ENCODE peak calls at places on chromosomes 3 and 15, in nine cellular contexts. One of them, this sample, is unnamed. For H3K4me1, the result is how much of the 10 kb centered on the place peaks cover.

GRCh38 chr3:184748219-184749135 is 36.6 kb upstream of the MAGEF1 start:
- DNase-seq in HCT116: peak
- DNase-seq in endothelial cell of umbilical vein: no peak
- DNase-seq in CD8-positive, alpha-beta T cell: no peak
- DNase-seq in effector memory CD4-positive, alpha-beta T cell: no peak
- DNase-seq in Peyer's patch: no peak
- DNase-seq in uterus: no peak
- DNase-seq in heart right ventricle: no peak
- DNase-seq in colonic mucosa: no peak
- DNase-seq in this sample: no peak

GRCh38 chr3:128319741-128320141 is 146.9 kb downstream of the DNAJB8 start:
- DNase-seq in HCT116: no peak
- DNase-seq in endothelial cell of umbilical vein: no peak
- DNase-seq in CD8-positive, alpha-beta T cell: no peak
- DNase-seq in effector memory CD4-positive, alpha-beta T cell: no peak
- DNase-seq in Peyer's patch: no peak
- DNase-seq in uterus: no peak
- DNase-seq in heart right ventricle: no peak
- DNase-seq in colonic mucosa: peak
- DNase-seq in this sample: no peak

GRCh38 chr3:45688194-45688881 is 858 bp upstream of the SACM1L start:
- DNase-seq in HCT116: no peak
- DNase-seq in endothelial cell of umbilical vein: peak
- DNase-seq in CD8-positive, alpha-beta T cell: peak
- DNase-seq in effector memory CD4-positive, alpha-beta T cell: no peak
- DNase-seq in Peyer's patch: peak
- DNase-seq in uterus: peak
- DNase-seq in heart right ventricle: no peak
- DNase-seq in colonic mucosa: peak
- DNase-seq in this sample: no peak

GRCh38 chr3:115275897-115276296 is 128.8 kb upstream of the ZBTB20 start:
- DNase-seq in HCT116: no peak
- DNase-seq in endothelial cell of umbilical vein: no peak
- DNase-seq in CD8-positive, alpha-beta T cell: no peak
- DNase-seq in effector memory CD4-positive, alpha-beta T cell: no peak
- DNase-seq in Peyer's patch: no peak
- DNase-seq in uterus: no peak
- DNase-seq in heart right ventricle: no peak
- DNase-seq in colonic mucosa: no peak
- DNase-seq in this sample: no peak

GRCh38 chr15:68310178-68310810 is 32.7 kb downstream of the FEM1B start:
- DNase-seq in HCT116: no peak
- DNase-seq in endothelial cell of umbilical vein: no peak
- DNase-seq in CD8-positive, alpha-beta T cell: no peak
- DNase-seq in effector memory CD4-positive, alpha-beta T cell: no peak
- DNase-seq in Peyer's patch: peak
- DNase-seq in uterus: peak
- DNase-seq in heart right ventricle: peak
- DNase-seq in colonic mucosa: peak
- DNase-seq in this sample: no peak

GRCh38 chr3:46586738-46587246 is 20.7 kb upstream of the LRRC2 start:
- DNase-seq in HCT116: no peak
- DNase-seq in endothelial cell of umbilical vein: no peak
- DNase-seq in CD8-positive, alpha-beta T cell: no peak
- DNase-seq in effector memory CD4-positive, alpha-beta T cell: no peak
- DNase-seq in Peyer's patch: no peak
- DNase-seq in uterus: no peak
- DNase-seq in heart right ventricle: no peak
- DNase-seq in colonic mucosa: no peak
- DNase-seq in this sample: no peak

GRCh38 chr3:184566441-184567414 is 5.1 kb downstream of the EPHB3 start:
- DNase-seq in HCT116: no peak
- DNase-seq in endothelial cell of umbilical vein: no peak
- DNase-seq in CD8-positive, alpha-beta T cell: no peak
- DNase-seq in effector memory CD4-positive, alpha-beta T cell: no peak
- DNase-seq in Peyer's patch: peak
- DNase-seq in uterus: no peak
- DNase-seq in heart right ventricle: no peak
- DNase-seq in colonic mucosa: peak
- DNase-seq in this sample: no peak

GRCh38 chr3:28326458-28326926 is 22.0 kb upstream of the ZCWPW2 start:
- DNase-seq in HCT116: no peak
- DNase-seq in endothelial cell of umbilical vein: no peak
- DNase-seq in CD8-positive, alpha-beta T cell: peak
- DNase-seq in effector memory CD4-positive, alpha-beta T cell: peak
- DNase-seq in Peyer's patch: no peak
- DNase-seq in uterus: no peak
- DNase-seq in heart right ventricle: no peak
- DNase-seq in colonic mucosa: no peak
- DNase-seq in this sample: no peak

GRCh38 chr3:167814441-167814951 is 79.0 kb downstream of the SERPINI1 start:
- DNase-seq in HCT116: no peak
- DNase-seq in endothelial cell of umbilical vein: no peak
- DNase-seq in CD8-positive, alpha-beta T cell: no peak
- DNase-seq in effector memory CD4-positive, alpha-beta T cell: no peak
- DNase-seq in Peyer's patch: no peak
- DNase-seq in uterus: no peak
- DNase-seq in heart right ventricle: no peak
- DNase-seq in colonic mucosa: no peak
- DNase-seq in this sample: no peak

GRCh38 chr15:78795043-78795442 is 16.2 kb downstream of the ADAMTS7 start:
- DNase-seq in HCT116: no peak
- DNase-seq in endothelial cell of umbilical vein: no peak
- DNase-seq in CD8-positive, alpha-beta T cell: no peak
- DNase-seq in effector memory CD4-positive, alpha-beta T cell: no peak
- DNase-seq in Peyer's patch: no peak
- DNase-seq in uterus: no peak
- DNase-seq in heart right ventricle: no peak
- DNase-seq in colonic mucosa: no peak
- DNase-seq in this sample: no peak

GRCh38 chr3:66443404-66443803 is 57.4 kb downstream of the LRIG1 start:
- DNase-seq in HCT116: no peak
- DNase-seq in endothelial cell of umbilical vein: no peak
- DNase-seq in CD8-positive, alpha-beta T cell: no peak
- DNase-seq in effector memory CD4-positive, alpha-beta T cell: no peak
- DNase-seq in Peyer's patch: no peak
- DNase-seq in uterus: no peak
- DNase-seq in heart right ventricle: no peak
- DNase-seq in colonic mucosa: no peak
- DNase-seq in this sample: no peak
- H3K4me1 ChIP-seq in HCT116: under half
- H3K4me1 ChIP-seq in endothelial cell of umbilical vein: under half
- H3K4me1 ChIP-seq in CD8-positive, alpha-beta T cell: under half
- H3K4me1 ChIP-seq in effector memory CD4-positive, alpha-beta T cell: under half
- H3K4me1 ChIP-seq in Peyer's patch: under half
- H3K4me1 ChIP-seq in uterus: under half
- H3K4me1 ChIP-seq in heart right ventricle: half or more
- H3K4me1 ChIP-seq in colonic mucosa: under half
- H3K4me1 ChIP-seq in this sample: under half

DNA sequence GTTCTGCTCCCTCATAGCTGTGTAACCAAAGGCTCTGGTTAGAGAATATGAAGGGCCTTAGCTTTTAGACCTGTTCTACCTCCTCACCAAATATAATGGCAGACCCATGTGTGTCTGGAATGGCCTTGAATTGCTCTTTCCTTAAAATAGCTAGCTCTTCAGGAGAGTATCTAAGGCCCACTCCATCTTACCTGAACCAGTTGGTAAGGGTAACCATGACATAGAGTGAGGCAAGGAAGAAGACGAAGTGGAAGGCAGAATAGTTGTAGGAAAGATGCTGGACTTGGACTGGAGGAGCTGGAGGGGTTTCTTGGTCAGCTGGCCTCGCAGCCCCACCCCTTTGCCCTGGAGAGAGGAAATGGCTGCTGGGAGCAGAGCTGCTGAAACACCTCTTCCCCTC is 3.1 kb downstream of the SERF2 start:
- DNase-seq in HCT116: no peak
- DNase-seq in endothelial cell of umbilical vein: no peak
- DNase-seq in CD8-positive, alpha-beta T cell: no peak
- DNase-seq in effector memory CD4-positive, alpha-beta T cell: no peak
- DNase-seq in Peyer's patch: no peak
- DNase-seq in uterus: no peak
- DNase-seq in heart right ventricle: no peak
- DNase-seq in colonic mucosa: no peak
- DNase-seq in this sample: no peak
- H3K4me1 ChIP-seq in HCT116: under half
- H3K4me1 ChIP-seq in endothelial cell of umbilical vein: under half
- H3K4me1 ChIP-seq in CD8-positive, alpha-beta T cell: under half
- H3K4me1 ChIP-seq in effector memory CD4-positive, alpha-beta T cell: under half
- H3K4me1 ChIP-seq in Peyer's patch: under half
- H3K4me1 ChIP-seq in uterus: under half
- H3K4me1 ChIP-seq in heart right ventricle: under half
- H3K4me1 ChIP-seq in colonic mucosa: under half
- H3K4me1 ChIP-seq in this sample: under half

GRCh38 chr3:52233108-52233591 is 5.8 kb downstream of the TWF2 start:
- DNase-seq in HCT116: no peak
- DNase-seq in endothelial cell of umbilical vein: no peak
- DNase-seq in CD8-positive, alpha-beta T cell: no peak
- DNase-seq in effector memory CD4-positive, alpha-beta T cell: no peak
- DNase-seq in Peyer's patch: peak
- DNase-seq in uterus: no peak
- DNase-seq in heart right ventricle: no peak
- DNase-seq in colonic mucosa: no peak
- DNase-seq in this sample: no peak

GRCh38 chr3:52231502-52232278 is 6.2 kb upstream of the TLR9 start:
- DNase-seq in HCT116: no peak
- DNase-seq in endothelial cell of umbilical vein: peak
- DNase-seq in CD8-positive, alpha-beta T cell: peak
- DNase-seq in effector memory CD4-positive, alpha-beta T cell: peak
- DNase-seq in Peyer's patch: peak
- DNase-seq in uterus: peak
- DNase-seq in heart right ventricle: peak
- DNase-seq in colonic mucosa: peak
- DNase-seq in this sample: peak

GRCh38 chr3:52233968-52234367 is 5.0 kb downstream of the TWF2 start:
- DNase-seq in HCT116: no peak
- DNase-seq in endothelial cell of umbilical vein: no peak
- DNase-seq in CD8-positive, alpha-beta T cell: no peak
- DNase-seq in effector memory CD4-positive, alpha-beta T cell: no peak
- DNase-seq in Peyer's patch: no peak
- DNase-seq in uterus: no peak
- DNase-seq in heart right ventricle: no peak
- DNase-seq in colonic mucosa: no peak
- DNase-seq in this sample: no peak

GRCh38 chr3:52230889-52231499 is 5.5 kb upstream of the TLR9 start:
- DNase-seq in HCT116: no peak
- DNase-seq in endothelial cell of umbilical vein: no peak
- DNase-seq in CD8-positive, alpha-beta T cell: no peak
- DNase-seq in effector memory CD4-positive, alpha-beta T cell: no peak
- DNase-seq in Peyer's patch: no peak
- DNase-seq in uterus: no peak
- DNase-seq in heart right ventricle: no peak
- DNase-seq in colonic mucosa: no peak
- DNase-seq in this sample: no peak

GRCh38 chr3:52232279-52233107 is 6.5 kb downstream of the TWF2 start:
- DNase-seq in HCT116: no peak
- DNase-seq in endothelial cell of umbilical vein: no peak
- DNase-seq in CD8-positive, alpha-beta T cell: no peak
- DNase-seq in effector memory CD4-positive, alpha-beta T cell: no peak
- DNase-seq in Peyer's patch: peak
- DNase-seq in uterus: no peak
- DNase-seq in heart right ventricle: no peak
- DNase-seq in colonic mucosa: no peak
- DNase-seq in this sample: peak
- H3K4me1 ChIP-seq in HCT116: under half
- H3K4me1 ChIP-seq in endothelial cell of umbilical vein: under half
- H3K4me1 ChIP-seq in CD8-positive, alpha-beta T cell: half or more
- H3K4me1 ChIP-seq in effector memory CD4-positive, alpha-beta T cell: under half
- H3K4me1 ChIP-seq in Peyer's patch: under half
- H3K4me1 ChIP-seq in uterus: under half
- H3K4me1 ChIP-seq in heart right ventricle: under half
- H3K4me1 ChIP-seq in colonic mucosa: under half
- H3K4me1 ChIP-seq in this sample: under half

GRCh38 chr3:129448187-129448895 is 8.3 kb downstream of the IFT122 start:
- DNase-seq in HCT116: no peak
- DNase-seq in endothelial cell of umbilical vein: no peak
- DNase-seq in CD8-positive, alpha-beta T cell: no peak
- DNase-seq in effector memory CD4-positive, alpha-beta T cell: no peak
- DNase-seq in Peyer's patch: no peak
- DNase-seq in uterus: no peak
- DNase-seq in heart right ventricle: no peak
- DNase-seq in colonic mucosa: no peak
- DNase-seq in this sample: no peak

GRCh38 chr3:129453732-129454131 is 13.7 kb downstream of the IFT122 start:
- DNase-seq in HCT116: no peak
- DNase-seq in endothelial cell of umbilical vein: no peak
- DNase-seq in CD8-positive, alpha-beta T cell: no peak
- DNase-seq in effector memory CD4-positive, alpha-beta T cell: no peak
- DNase-seq in Peyer's patch: no peak
- DNase-seq in uterus: no peak
- DNase-seq in heart right ventricle: no peak
- DNase-seq in colonic mucosa: no peak
- DNase-seq in this sample: no peak

GRCh38 chr3:129445472-129445871 is 5.4 kb downstream of the IFT122 start:
- DNase-seq in HCT116: no peak
- DNase-seq in endothelial cell of umbilical vein: peak
- DNase-seq in CD8-positive, alpha-beta T cell: no peak
- DNase-seq in effector memory CD4-positive, alpha-beta T cell: no peak
- DNase-seq in Peyer's patch: no peak
- DNase-seq in uterus: no peak
- DNase-seq in heart right ventricle: no peak
- DNase-seq in colonic mucosa: no peak
- DNase-seq in this sample: no peak

GRCh38 chr3:129446926-129447325 is 6.9 kb downstream of the IFT122 start:
- DNase-seq in HCT116: no peak
- DNase-seq in endothelial cell of umbilical vein: no peak
- DNase-seq in CD8-positive, alpha-beta T cell: no peak
- DNase-seq in effector memory CD4-positive, alpha-beta T cell: no peak
- DNase-seq in Peyer's patch: no peak
- DNase-seq in uterus: no peak
- DNase-seq in heart right ventricle: no peak
- DNase-seq in colonic mucosa: no peak
- DNase-seq in this sample: no peak

DNA sequence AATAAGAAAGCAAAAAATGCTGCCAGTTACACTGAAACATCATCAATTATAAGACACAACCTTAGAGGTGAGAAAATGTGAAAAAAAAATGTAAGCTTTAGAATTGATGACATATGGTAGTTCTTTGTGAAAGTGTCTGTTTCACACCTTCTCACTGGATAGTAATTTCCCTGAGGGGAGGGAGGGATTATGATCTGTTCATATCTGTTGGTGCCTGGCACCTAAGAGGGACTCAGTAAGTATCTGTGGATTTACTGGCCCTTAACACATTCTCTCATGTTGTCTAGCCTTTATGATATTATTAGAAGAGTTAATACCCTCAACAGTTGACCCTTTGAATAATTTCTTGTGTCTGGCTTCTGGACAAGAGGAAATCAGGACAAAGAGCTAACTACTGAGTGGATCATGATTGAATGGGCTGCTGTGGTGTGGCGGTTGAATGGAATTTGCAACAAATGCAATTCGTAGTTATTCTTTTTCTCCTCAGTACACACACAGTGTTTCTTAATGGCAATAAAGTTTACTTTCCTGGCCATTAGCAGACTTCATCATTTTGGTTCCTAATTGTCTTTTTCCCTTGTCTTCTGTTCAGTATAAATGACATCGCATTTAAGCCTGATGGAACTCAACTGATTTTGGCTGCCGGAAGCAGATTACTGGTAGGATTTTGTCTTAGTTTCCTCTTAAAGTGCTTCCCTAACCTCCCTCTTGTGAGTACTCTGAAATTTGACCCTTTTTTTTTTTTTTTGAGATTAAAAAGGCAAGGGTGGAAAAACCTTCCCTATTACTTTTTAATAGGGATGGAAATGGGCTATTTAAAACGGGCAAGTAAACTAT is 9.5 kb downstream of the IFT122 start:
- DNase-seq in HCT116: no peak
- DNase-seq in endothelial cell of umbilical vein: peak
- DNase-seq in CD8-positive, alpha-beta T cell: no peak
- DNase-seq in effector memory CD4-positive, alpha-beta T cell: no peak
- DNase-seq in Peyer's patch: no peak
- DNase-seq in uterus: no peak
- DNase-seq in heart right ventricle: no peak
- DNase-seq in colonic mucosa: no peak
- DNase-seq in this sample: no peak
- H3K4me1 ChIP-seq in HCT116: under half
- H3K4me1 ChIP-seq in endothelial cell of umbilical vein: under half
- H3K4me1 ChIP-seq in CD8-positive, alpha-beta T cell: under half
- H3K4me1 ChIP-seq in effector memory CD4-positive, alpha-beta T cell: under half
- H3K4me1 ChIP-seq in Peyer's patch: under half
- H3K4me1 ChIP-seq in uterus: under half
- H3K4me1 ChIP-seq in heart right ventricle: under half
- H3K4me1 ChIP-seq in colonic mucosa: under half
- H3K4me1 ChIP-seq in this sample: under half